ENCODE peak calls at places on chromosome 21, in eight cellular contexts. T is HuH-7; J is stimulated activated CD4-positive, alpha-beta T cell treated with anti-CD3 and anti-CD28 coated beads, Interleukin-12 subunit alpha, Interleukin-12 subunit beta, amount 100 ng/mL, for 4 hours; A is ascending aorta; V is psoas muscle; E is IMR-90; D is A549; U is EH. P is an unnamed sample.

GRCh38 chr21:44711327-44712202 is at the start of gene TSPEAR:
- DNase-seq in T (no peak), J (no peak), A (peak), V (no peak), E (no peak), D (no peak), U (no peak), P (peak)

GRCh38 chr21:16709866-16710550 is 802.8 kb upstream of the CXADR start:
- DNase-seq in T (peak), J (no peak), A (no peak), V (no peak), E (peak), D (no peak), U (no peak), P (no peak)

GRCh38 chr21:45418301-45419071 is 13.5 kb downstream of the COL18A1 start:
- DNase-seq in T (no peak), J (no peak), A (peak), V (peak), E (no peak), D (no peak), U (no peak), P (no peak)

GRCh38 chr21:35491114-35491513 is 442.0 kb upstream of the RUNX1 start:
- DNase-seq in T (no peak), J (no peak), A (no peak), V (no peak), E (peak), D (no peak), U (no peak), P (no peak)

GRCh38 chr21:29638138-29638537 is 301.7 kb downstream of the GRIK1 start:
- DNase-seq in T (no peak), J (no peak), A (no peak), V (no peak), E (no peak), D (no peak), U (no peak), P (no peak)

GRCh38 chr21:36436829-36437744 is 42.8 kb downstream of the CLDN14 start:
- DNase-seq in T (no peak), J (no peak), A (no peak), V (no peak), E (no peak), D (no peak), U (peak), P (no peak)

GRCh38 chr21:26769613-26770188 is 75.5 kb downstream of the ADAMTS1 start:
- DNase-seq in T (no peak), J (no peak), A (no peak), V (no peak), E (peak), D (peak), U (peak), P (no peak)

GRCh38 chr21:38343691-38344090 is 86.9 kb downstream of the KCNJ15 start:
- DNase-seq in T (no peak), J (no peak), A (peak), V (peak), E (peak), D (peak), U (peak), P (no peak)

GRCh38 chr21:41745026-41745820 is 21.6 kb downstream of the RIPK4 start:
- DNase-seq in T (no peak), J (no peak), A (no peak), V (no peak), E (no peak), D (no peak), U (no peak), P (no peak)

GRCh38 chr21:14706712-14707111 is 160.6 kb upstream of the SAMSN1 start:
- DNase-seq in T (no peak), J (no peak), A (no peak), V (no peak), E (no peak), D (no peak), U (no peak), P (no peak)

GRCh38 chr21:36584980-36585940 is 105.3 kb upstream of the CLDN14 start:
- DNase-seq in T (no peak), J (no peak), A (no peak), V (no peak), E (no peak), D (peak), U (no peak), P (no peak)

GRCh38 chr21:41966341-41966833 is 12.6 kb upstream of the C2CD2 start:
- DNase-seq in T (no peak), J (no peak), A (peak), V (no peak), E (peak), D (peak), U (peak), P (no peak)

GRCh38 chr21:44593598-44594405 is 1.5 kb upstream of the KRTAP10-6 start:
- DNase-seq in T (peak), J (no peak), A (no peak), V (peak), E (peak), D (no peak), U (peak), P (no peak)

GRCh38 chr21:38170283-38170682 is 86.5 kb upstream of the KCNJ15 start:
- DNase-seq in T (no peak), J (no peak), A (no peak), V (no peak), E (peak), D (peak), U (peak), P (no peak)

GRCh38 chr21:38363684-38364083 is 106.9 kb downstream of the KCNJ15 start:
- DNase-seq in T (no peak), J (no peak), A (no peak), V (no peak), E (no peak), D (no peak), U (no peak), P (no peak)

GRCh38 chr21:46218906-46219590 is 9.5 kb downstream of the LSS start:
- DNase-seq in T (no peak), J (no peak), A (no peak), V (no peak), E (no peak), D (no peak), U (no peak), P (no peak)

GRCh38 chr21:32448803-32449594 is 36.5 kb downstream of the EVA1C start:
- DNase-seq in T (no peak), J (no peak), A (no peak), V (no peak), E (peak), D (no peak), U (peak), P (no peak)

GRCh38 chr21:34123609-34124008 is 50.2 kb downstream of the MRPS6 start:
- DNase-seq in T (no peak), J (no peak), A (no peak), V (no peak), E (no peak), D (no peak), U (no peak), P (no peak)

GRCh38 chr21:28605138-28605537 is 387.5 kb downstream of the LTN1 start:
- DNase-seq in T (no peak), J (no peak), A (no peak), V (no peak), E (no peak), D (no peak), U (no peak), P (no peak)

P was measured in sciatic nerve.